ENCODE peak calls at places on chromosomes 12 and 14, in four cellular contexts. C, Z, G and W are unnamed samples.

GRCh38 chr14:61342486-61342885 is 21.1 kb downstream of the PRKCH start:
- DNase-seq in C (no peak), Z (no peak), G (peak; percentile 81), W (no peak)

GRCh38 chr12:112985655-112986290 is 7.5 kb downstream of the OAS2 start:
- DNase-seq in C (peak; percentile 69), Z (no peak), G (no peak), W (no peak)

GRCh38 chr12:40144023-40144422 is 38.1 kb upstream of the SLC2A13 start:
- DNase-seq in Z (no peak), C (no peak), G (no peak), W (no peak)

GRCh38 chr14:83779266-83779665 is 1750.7 kb upstream of the FLRT2 start:
- DNase-seq in C (peak; percentile 61), Z (no peak), G (no peak), W (no peak)

GRCh38 chr12:43345023-43345422 is 207.0 kb downstream of the ADAMTS20 start:
- DNase-seq in C (no peak), G (no peak), Z (no peak), W (no peak)

GRCh38 chr12:58608711-58609110 is 311.6 kb downstream of the LRIG3 start:
- DNase-seq in Z (no peak), G (no peak), C (no peak), W (no peak)

GRCh38 chr12:106023034-106023433 is 115.7 kb downstream of the NUAK1 start:
- DNase-seq in C (no peak), Z (no peak), G (no peak), W (no peak)

GRCh38 chr14:54803396-54803795 is 99.2 kb downstream of the GCH1 start:
- DNase-seq in C (peak; percentile 22), G (no peak), Z (peak; percentile 45), W (no peak)

GRCh38 chr14:101474563-101475467 is 86.5 kb upstream of the DIO3 start:
- DNase-seq in Z (peak; percentile 32), C (no peak), G (peak; percentile 39), W (peak; percentile 57)

GRCh38 chr14:104288272-104288671 is 149.9 kb downstream of the KIF26A start:
- DNase-seq in C (no peak), Z (peak; percentile 41), G (peak; percentile 54), W (peak; percentile 39)

GRCh38 chr12:29889737-29890136 is 106.0 kb upstream of the TMTC1 start:
- DNase-seq in C (peak; percentile 60), G (no peak), Z (peak; percentile 94), W (no peak)

GRCh38 chr14:90671382-90671781 is 144.8 kb downstream of the TTC7B start:
- DNase-seq in Z (no peak), G (no peak), C (no peak), W (no peak)

GRCh38 chr14:54362089-54362504 is 34.7 kb upstream of the CDKN3 start:
- DNase-seq in C (no peak), Z (peak; percentile 89), G (no peak), W (no peak)

GRCh38 chr14:72975776-72976175 is 49.5 kb downstream of the DCAF4 start:
- DNase-seq in Z (peak; percentile 70), G (peak; percentile 24), C (peak; percentile 40), W (no peak)

GRCh38 chr14:54344445-54344844 is 52.4 kb upstream of the CDKN3 start:
- DNase-seq in C (no peak), Z (no peak), G (no peak), W (no peak)

GRCh38 chr14:105294142-105294597 is 6.6 kb downstream of the BRF1 start:
- DNase-seq in G (peak; percentile 83), C (no peak), Z (no peak), W (no peak)

GRCh38 chr12:95634622-95635621 is 83.6 kb upstream of the USP44 start:
- DNase-seq in C (peak; percentile 58), G (no peak), Z (no peak), W (peak; percentile 78)

GRCh38 chr14:102464846-102465341 is 44.7 kb downstream of the ANKRD9 start:
- DNase-seq in Z (no peak), G (peak; percentile 8), C (no peak), W (no peak)

GRCh38 chr14:51552275-51552674 is 99.4 kb upstream of the FRMD6 start:
- DNase-seq in C (peak; percentile 44), G (no peak), Z (no peak), W (no peak)

GRCh38 chr14:51552768-51553426 is 98.8 kb upstream of the FRMD6 start:
- DNase-seq in C (peak; percentile 95), Z (no peak), G (no peak), W (peak; percentile 91)

GRCh38 chr14:51554339-51554920 is 97.3 kb upstream of the FRMD6 start:
- DNase-seq in G (no peak), C (peak; percentile 98), Z (no peak), W (no peak)

DNA sequence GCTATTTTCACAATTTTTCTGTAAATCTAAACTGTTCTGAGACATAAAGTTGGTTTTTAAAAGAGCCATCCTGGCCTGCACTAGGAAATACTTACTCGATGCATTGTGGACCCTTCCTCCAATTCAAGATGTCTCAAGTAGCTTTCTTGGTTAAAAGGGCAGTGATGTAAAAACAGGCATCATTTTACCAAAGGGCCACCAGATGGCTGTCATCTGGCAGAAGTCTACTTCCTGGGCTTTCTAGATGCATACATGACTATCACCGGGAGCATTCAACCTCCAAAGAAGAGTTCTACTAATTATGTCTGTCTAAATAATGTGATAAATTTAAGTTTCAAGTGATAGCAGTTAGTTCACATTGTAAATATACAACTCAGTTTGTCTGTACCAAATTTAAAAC is 96.8 kb upstream of the FRMD6 start:
- DNase-seq in Z (no peak), C (peak; percentile 67), G (no peak), W (no peak)
- TF ChIP-seq CTCF in Z (peak; percentile 61), C (peak; percentile 67), G (no peak), W (peak; percentile 26)

DNA sequence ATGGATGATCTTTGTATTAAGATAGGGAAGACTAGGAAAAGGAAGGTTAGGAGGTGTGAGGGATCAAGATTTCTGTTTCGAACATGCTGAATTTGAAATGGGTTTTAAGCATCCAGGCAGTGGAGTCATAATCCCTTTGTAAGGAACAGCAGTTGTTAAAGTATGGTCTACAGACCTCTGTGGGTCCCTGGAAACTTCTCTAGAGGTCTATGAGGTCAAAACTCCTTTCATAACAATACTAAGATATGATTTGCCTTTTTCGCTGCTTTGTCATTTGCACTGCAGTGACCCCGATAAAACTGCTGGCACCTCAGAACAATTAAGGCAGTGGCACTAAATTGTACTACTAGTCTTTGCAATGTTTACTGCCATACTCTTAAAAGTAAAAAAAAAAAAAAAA is 1.5 kb downstream of the RAD51AP1 start:
- DNase-seq in G (no peak), C (no peak), Z (no peak), W (no peak)
- H3K4me3 ChIP-seq in G (no peak overlapping the region), C (peak overlapping the region; percentile 84), Z (peak overlapping the region; percentile 92), W (no peak overlapping the region)

DNA sequence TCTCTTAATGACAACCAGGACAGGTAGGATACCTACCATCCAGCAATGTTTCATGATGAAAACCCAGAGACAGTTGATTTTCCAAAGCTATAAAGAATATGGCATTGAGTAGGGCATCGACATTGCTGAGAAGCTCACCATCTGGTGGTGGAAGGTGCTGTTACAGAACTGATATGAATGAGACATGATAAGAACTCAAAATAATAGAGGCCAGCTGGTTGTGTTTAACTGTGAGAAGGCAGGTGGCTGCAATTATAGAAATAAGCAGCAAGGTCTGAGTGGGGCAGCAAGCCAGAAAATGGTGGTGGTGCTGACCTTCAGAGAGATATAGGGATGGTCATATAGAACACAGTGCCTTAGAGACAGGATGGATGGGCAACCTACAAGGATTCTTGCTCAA is 449.7 kb downstream of the BTG1 start:
- DNase-seq in Z (no peak), C (no peak), G (no peak), W (no peak)
- TF ChIP-seq CTCF in Z (peak; percentile 27), C (peak; percentile 41), G (no peak), W (no peak)

GRCh38 chr14:24441904-24442239 is 704 bp downstream of the SDR39U1 start:
- DNase-seq in C (peak; percentile 46), Z (no peak), G (no peak), W (no peak)

GRCh38 chr14:24439257-24439656 is 3.3 kb downstream of the SDR39U1 start:
- DNase-seq in C (no peak), G (no peak), Z (no peak), W (no peak)

GRCh38 chr14:24441485-24441884 is 1.1 kb downstream of the SDR39U1 start:
- DNase-seq in C (no peak), G (no peak), Z (no peak), W (no peak)

GRCh38 chr14:24439830-24440605 is 2.6 kb downstream of the SDR39U1 start:
- DNase-seq in Z (no peak), G (no peak), C (no peak), W (no peak)

GRCh38 chr14:24440606-24441399 is 1.8 kb downstream of the SDR39U1 start:
- DNase-seq in Z (no peak), G (no peak), C (no peak), W (no peak)
- H3K4me3 ChIP-seq in Z (peak overlapping the region; percentile 97), G (no peak overlapping the region), C (peak overlapping the region; percentile 84), W (no peak overlapping the region)

DNA sequence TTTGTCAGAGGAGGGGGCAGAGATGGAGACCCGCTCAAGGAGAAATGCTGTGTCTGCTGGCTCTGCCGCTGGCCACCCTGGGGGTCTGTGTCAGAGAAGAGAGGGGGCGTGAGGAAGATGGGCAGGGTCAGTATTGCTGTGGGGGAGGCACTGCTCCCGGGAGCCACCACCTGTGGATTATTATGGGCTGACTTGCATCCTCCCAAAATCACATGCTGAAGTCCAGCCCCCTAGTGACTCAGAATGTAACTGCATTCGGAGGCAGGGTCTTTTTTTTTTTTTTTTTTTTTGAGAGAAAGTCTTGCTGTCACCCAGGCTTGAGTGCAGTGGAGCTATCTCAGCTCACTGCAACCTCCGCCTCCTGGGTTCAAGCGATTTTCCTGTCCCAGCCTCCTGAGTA is 12.3 kb downstream of the ABCD4 start:
- DNase-seq in G (no peak), Z (peak; percentile 70), C (peak; percentile 51), W (no peak)
- TF ChIP-seq CTCF in G (peak; percentile 20), Z (peak; percentile 78), C (peak; percentile 61), W (peak; percentile 58)

DNA sequence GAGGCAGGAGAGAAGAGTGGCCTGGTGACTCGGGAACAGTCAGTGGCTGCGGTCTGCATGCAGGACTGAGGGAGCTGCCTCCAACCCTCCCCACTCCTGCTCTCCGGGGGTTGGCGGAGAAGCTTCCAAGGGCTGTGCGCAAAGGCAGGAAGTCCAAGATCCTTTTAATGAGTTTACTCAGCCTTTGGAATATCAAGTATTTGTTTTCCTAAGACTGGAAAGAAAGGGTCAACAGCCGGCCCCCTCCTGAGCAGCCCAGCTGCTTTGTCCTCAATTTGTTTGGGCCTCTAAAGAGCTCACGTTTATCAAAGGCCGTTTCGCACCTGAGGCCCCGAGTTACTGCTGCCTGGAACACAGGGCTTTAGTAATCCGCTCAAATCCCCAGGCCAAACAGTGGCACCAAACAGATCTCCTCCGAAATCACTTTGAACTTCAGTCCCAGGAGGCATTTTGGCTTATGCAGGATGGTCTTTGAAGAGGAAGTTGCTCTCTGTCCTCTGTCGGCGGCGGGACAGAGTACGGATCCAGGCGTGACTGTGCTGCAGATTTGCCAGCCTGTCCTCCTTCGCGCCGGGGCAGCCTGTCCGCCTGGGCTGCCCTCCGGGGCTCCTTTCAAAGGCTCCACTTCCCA is 117.2 kb upstream of the FZD10 start:
- DNase-seq in Z (peak; percentile 94), C (no peak), G (no peak), W (no peak)
- H3K4me3 ChIP-seq in Z (no peak overlapping the region), C (no peak overlapping the region), G (no peak overlapping the region), W (no peak overlapping the region)